ENCODE peak calls at places on chromosome 15, in five cellular contexts. S, N, B, P and E are unnamed samples.

GRCh38 chr15:93362203-93362602 is 273.2 kb upstream of the RGMA start:
- DNase-seq in S (no peak), P (no peak), N (no peak), B (no peak), E (no peak)

GRCh38 chr15:35980719-35981118 is 434.8 kb upstream of the DPH6 start:
- DNase-seq in P (no peak), N (peak), B (no peak), S (peak), E (no peak)

GRCh38 chr15:45785897-45786296 is 151.1 kb downstream of the SQOR start:
- DNase-seq in S (no peak), B (no peak), N (no peak), P (no peak), E (no peak)

GRCh38 chr15:101684384-101684783 is 32.2 kb upstream of the TM2D3 start:
- DNase-seq in S (peak), P (no peak), N (peak), B (no peak), E (no peak)

GRCh38 chr15:75200765-75201608 is 695 bp upstream of the C15orf39 start:
- DNase-seq in S (no peak), B (peak), N (peak), P (peak), E (peak)

GRCh38 chr15:58758141-58758540 is 8.6 kb upstream of the ADAM10 start:
- DNase-seq in N (no peak), B (no peak), P (no peak), S (peak), E (no peak)

GRCh38 chr15:28918141-28918983 is 32.6 kb downstream of the APBA2 start:
- DNase-seq in P (no peak), B (no peak), N (no peak), S (peak), E (peak)

GRCh38 chr15:92205255-92205739 is 188.4 kb upstream of the ST8SIA2 start:
- DNase-seq in B (no peak), S (peak), P (no peak), N (peak), E (no peak)

GRCh38 chr15:72313448-72313840 is 6.5 kb downstream of the CELF6 start:
- DNase-seq in N (no peak), B (peak), P (no peak), S (no peak), E (no peak)

GRCh38 chr15:48800811-48801460 is 9.9 kb downstream of the CEP152 start:
- DNase-seq in B (no peak), N (peak), P (peak), S (peak), E (no peak)

GRCh38 chr15:91807122-91807521 is 46.4 kb upstream of the SLCO3A1 start:
- DNase-seq in S (no peak), N (no peak), B (no peak), P (no peak), E (no peak)

GRCh38 chr15:76575177-76576078 is 238.9 kb downstream of the ISL2 start:
- DNase-seq in S (no peak), B (no peak), N (no peak), P (no peak), E (no peak)

GRCh38 chr15:85097250-85097649 is 115.6 kb downstream of the PDE8A start:
- DNase-seq in N (no peak), P (no peak), B (no peak), S (no peak), E (no peak)

GRCh38 chr15:85333132-85333831 is 47.1 kb upstream of the AKAP13 start:
- DNase-seq in N (no peak), P (no peak), B (no peak), S (no peak), E (no peak)

GRCh38 chr15:62758126-62758951 is 284.2 kb upstream of the TPM1 start:
- DNase-seq in S (peak), N (peak), P (peak), B (peak), E (no peak)

GRCh38 chr15:96321422-96322391 is 8.8 kb upstream of the NR2F2 start:
- DNase-seq in B (peak), N (no peak), S (no peak), P (peak), E (peak)

GRCh38 chr15:98727115-98728040 is 79.0 kb downstream of the IGF1R start:
- DNase-seq in N (peak), B (peak), P (peak), S (peak), E (peak)

GRCh38 chr15:57259511-57260143 is 116.7 kb upstream of the CGNL1 start:
- DNase-seq in P (no peak), N (no peak), S (no peak), B (no peak), E (peak)

GRCh38 chr15:40894689-40895308 is 549 bp downstream of the VPS18 start:
- DNase-seq in P (peak), N (peak), B (no peak), S (peak), E (peak)
- TF ChIP-seq CTCF in P (peak), N (peak), B (no peak), S (peak), E (peak)

DNA sequence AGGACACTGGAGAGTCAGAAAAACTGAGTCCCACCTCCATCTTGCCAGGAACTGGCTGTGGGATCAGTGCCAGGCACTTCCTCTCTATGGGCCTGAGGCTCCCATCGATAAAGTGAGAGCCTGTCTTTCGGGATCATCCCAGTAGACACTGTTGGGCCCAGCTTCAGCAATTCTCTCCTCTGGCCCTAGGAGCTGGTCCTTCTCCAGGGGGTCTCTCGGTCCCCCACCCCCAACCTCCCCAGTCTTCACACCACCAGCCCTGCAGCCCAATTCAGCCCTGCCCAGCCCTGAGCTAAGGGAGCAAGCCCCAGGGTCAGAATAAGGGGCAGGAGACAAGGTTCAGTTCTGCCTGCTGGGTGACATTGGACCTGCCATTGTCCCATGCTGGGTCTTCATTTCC is 4.5 kb upstream of the LCTL start:
- DNase-seq in S (no peak), N (no peak), B (peak), P (no peak), E (no peak)
- TF ChIP-seq CTCF in S (no peak), N (no peak), B (no peak), P (no peak), E (no peak)

DNA sequence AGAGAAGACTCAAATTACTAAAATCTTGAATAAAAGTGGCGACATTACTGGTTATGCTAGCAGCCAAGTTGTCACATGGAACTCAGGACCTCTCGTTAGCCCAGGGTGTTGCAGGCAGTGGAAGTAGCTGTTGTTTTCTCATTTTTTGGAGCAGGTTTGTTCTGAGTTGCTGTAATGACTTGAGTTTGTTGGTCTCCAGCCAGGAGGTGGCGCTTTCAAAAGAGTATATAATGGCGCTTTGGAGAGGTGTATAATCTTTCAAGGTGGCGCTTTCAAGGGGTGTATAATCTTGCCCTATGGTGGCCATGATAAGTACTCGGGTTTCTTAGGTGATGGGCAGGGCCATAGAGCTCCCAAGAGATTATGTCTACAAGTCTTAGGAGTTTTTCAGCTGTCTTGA is 632.7 kb downstream of the NTRK3 start:
- DNase-seq in B (no peak), S (peak), N (no peak), P (no peak), E (no peak)
- TF ChIP-seq CTCF in B (no peak), S (peak), N (no peak), P (no peak), E (no peak)

GRCh38 chr15:68470981-68471380 is 39.0 kb upstream of the ITGA11 start:
- DNase-seq in B (peak), S (no peak), N (no peak), P (no peak), E (no peak)

GRCh38 chr15:68471552-68471951 is 39.6 kb upstream of the ITGA11 start:
- DNase-seq in N (no peak), S (no peak), P (no peak), B (no peak), E (no peak)

GRCh38 chr15:68470049-68470738 is 38.2 kb upstream of the ITGA11 start:
- DNase-seq in S (peak), N (no peak), P (no peak), B (peak), E (no peak)

GRCh38 chr15:68466876-68467275 is 34.9 kb upstream of the ITGA11 start:
- DNase-seq in N (no peak), B (no peak), P (no peak), S (no peak), E (no peak)

GRCh38 chr15:68469162-68470048 is 37.4 kb upstream of the ITGA11 start:
- DNase-seq in B (peak), S (no peak), P (peak), N (no peak), E (no peak)
- TF ChIP-seq CTCF in B (no peak), S (no peak), P (no peak), N (no peak), E (no peak)

DNA sequence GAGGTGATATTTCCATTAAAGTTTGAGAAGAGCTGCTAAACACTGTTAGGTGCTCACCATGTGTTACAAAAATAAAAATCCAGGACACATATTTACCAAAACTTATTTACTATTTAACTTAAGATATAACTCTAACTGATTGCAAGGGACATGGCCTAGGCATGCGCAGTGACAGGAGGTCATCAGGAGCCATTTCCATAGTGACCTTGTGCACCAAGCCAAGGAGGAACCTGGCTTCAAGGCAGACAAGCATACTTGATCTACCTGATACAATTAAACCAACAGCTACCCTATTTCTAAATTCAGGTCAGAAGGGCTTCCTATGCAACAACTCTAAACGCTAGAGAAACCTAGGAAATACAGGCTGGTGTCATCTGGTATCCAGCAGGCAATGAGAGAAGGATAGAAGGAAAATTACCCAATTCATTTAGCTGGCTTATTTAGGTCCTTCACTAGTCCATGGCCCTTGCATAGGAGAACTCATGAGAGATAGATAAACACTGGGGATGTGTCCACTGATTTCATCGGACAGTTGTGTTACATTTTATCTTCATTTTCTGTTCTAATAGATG is 134.4 kb downstream of the FOXB1 start:
- DNase-seq in P (no peak), S (no peak), B (no peak), N (no peak), E (no peak)
- TF ChIP-seq CTCF in P (no peak), S (no peak), B (no peak), N (no peak), E (no peak)

GRCh38 chr15:65212097-65212496 is 824 bp upstream of the CILP start:
- DNase-seq in P (no peak), N (no peak), S (peak), B (no peak), E (no peak)
- TF ChIP-seq CTCF in P (peak), N (peak), S (peak), B (no peak), E (peak)

DNA sequence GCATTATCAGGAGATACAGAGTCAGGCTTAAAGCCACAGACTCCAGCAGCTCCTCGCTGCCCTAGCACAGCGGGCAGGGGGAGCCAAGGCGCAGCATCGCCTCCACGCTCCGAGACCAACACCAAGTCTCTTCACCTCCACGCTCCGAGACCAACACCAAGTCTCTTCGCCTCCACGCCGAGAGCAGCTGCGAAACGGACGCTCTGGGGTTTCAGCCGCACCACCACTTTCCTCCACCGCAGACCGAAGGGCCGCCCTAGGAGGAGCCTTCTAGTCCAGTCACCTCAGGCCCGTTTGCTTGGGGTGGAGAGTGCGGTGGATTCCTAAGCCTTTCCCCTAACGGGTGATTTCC is 678 bp downstream of the DMXL2 start:
- DNase-seq in N (peak), P (peak), B (peak), S (peak), E (peak)
- TF ChIP-seq CTCF in N (peak), P (peak), B (no peak), S (peak), E (no peak)

DNA sequence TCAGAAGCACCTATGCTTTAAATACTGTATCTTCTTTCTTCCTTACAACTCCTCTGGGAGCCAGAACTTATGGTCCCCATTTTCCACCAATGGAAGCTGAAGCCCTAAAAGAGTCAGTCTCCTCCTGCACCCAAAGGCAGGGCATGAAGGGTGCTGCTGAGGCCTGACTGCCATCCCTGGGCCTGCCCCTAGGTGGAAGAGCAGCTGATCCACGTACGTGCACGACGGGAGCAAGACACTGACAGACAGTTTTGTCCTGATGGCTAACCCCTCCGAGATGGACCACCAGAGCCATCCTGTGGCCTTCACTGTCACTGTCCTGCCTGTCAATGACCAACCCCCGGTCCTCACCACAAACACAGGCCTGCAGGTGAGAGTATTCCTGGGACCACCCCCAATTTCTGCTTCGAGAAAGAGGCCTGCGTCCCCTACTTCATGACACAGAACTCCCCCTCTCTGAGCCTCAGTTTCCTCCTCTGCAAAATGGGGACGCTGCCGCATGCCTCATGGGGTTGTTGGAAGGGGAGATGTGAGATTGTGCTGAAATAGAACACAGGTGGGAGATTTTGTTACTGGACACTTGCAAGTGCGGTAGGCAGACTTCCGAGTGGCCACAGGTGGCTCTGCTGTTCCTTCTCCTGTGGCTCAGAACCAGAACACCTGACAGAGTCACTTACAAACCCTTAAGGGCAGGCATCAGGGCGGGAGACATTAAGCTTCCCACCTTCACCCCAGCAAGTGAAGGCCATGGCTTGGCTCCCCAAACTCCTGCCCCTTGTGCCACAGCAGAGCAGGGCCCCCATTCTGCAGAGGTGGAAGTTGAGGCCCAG is 175.4 kb downstream of the TBC1D2B start:
- DNase-seq in P (no peak), S (peak), B (no peak), N (no peak), E (peak)
- TF ChIP-seq CTCF in P (no peak), S (no peak), B (no peak), N (peak), E (peak)